ENCODE peak calls at places on chromosomes 7 and 10, in seven cellular contexts. N is DMS 273 treated with DMSO at 0.1 percent for 48 hours; I is RCC 7860; E is hepatocyte; X is iris pigment epithelial cell; O is stimulated activated CD4-positive, alpha-beta T cell treated with anti-CD3 and anti-CD28 coated beads, TNF-alpha, amount 100 ng/mL, for 1 hour; F is A549. M is an unnamed sample.

GRCh38 chr10:17833656-17834055 is 24.5 kb downstream of the MRC1 start:
- DNase-seq in N (no peak), I (no peak), E (no peak), X (no peak), O (no peak), F (no peak), M (no peak)

GRCh38 chr10:118308664-118309063 is 33.5 kb downstream of the FAM204A start:
- DNase-seq in N (no peak), I (no peak), E (no peak), X (no peak), O (no peak), F (no peak), M (no peak)

GRCh38 chr7:33760834-33761233 is 144.5 kb upstream of the BMPER start:
- DNase-seq in N (no peak), I (no peak), E (no peak), X (no peak), O (no peak), F (no peak), M (no peak)

GRCh38 chr10:56349611-56350010 is 11.4 kb downstream of the ZWINT start:
- DNase-seq in N (no peak), I (no peak), E (no peak), X (no peak), O (no peak), F (no peak), M (no peak)

GRCh38 chr10:62456611-62457101 is 82.5 kb downstream of the ZNF365 start:
- DNase-seq in N (no peak), I (no peak), E (no peak), X (no peak), O (no peak), F (no peak), M (no peak)

GRCh38 chr7:90551036-90551435 is 45.1 kb upstream of the CDK14 start:
- DNase-seq in N (no peak), I (no peak), E (no peak), X (peak; percentile 21), O (no peak), F (no peak), M (no peak)

GRCh38 chr10:77887631-77888355 is 38.8 kb downstream of the DLG5 start:
- DNase-seq in N (no peak), I (no peak), E (peak; percentile 41), X (peak; percentile 33), O (no peak), F (no peak), M (no peak)

GRCh38 chr7:53642361-53642760 is 606.9 kb downstream of the POM121L12 start:
- DNase-seq in N (no peak), I (peak; percentile 64), E (peak; percentile 12), X (peak; percentile 0), O (no peak), F (no peak), M (no peak)